ENCODE peak calls at places on chromosomes 11 and 22, in six cellular contexts. K, B, W, V, E and R are unnamed samples.

GRCh38 chr22:49972163-49973017 is 11.8 kb downstream of the PIM3 start:
- DNase-seq in K (no peak), B (no peak), W (peak), V (no peak), E (no peak), R (peak)

GRCh38 chr22:35450824-35451541 is 51.0 kb downstream of the MCM5 start:
- DNase-seq in K (no peak), B (no peak), W (no peak), V (no peak), E (no peak), R (peak)

GRCh38 chr11:113690619-113691569 is 15.2 kb downstream of the TMPRSS5 start:
- DNase-seq in K (no peak), B (no peak), W (no peak), V (no peak), E (peak), R (peak)

GRCh38 chr11:2428322-2428795 is 16.0 kb downstream of the TRPM5 start:
- DNase-seq in K (no peak), B (peak), W (peak), V (peak), E (peak), R (peak)

GRCh38 chr11:71580057-71581003 is 2.3 kb downstream of the KRTAP5-11 start:
- DNase-seq in K (peak), B (peak), W (peak), V (no peak), E (peak), R (peak)

GRCh38 chr11:15819679-15820286 is 536.6 kb downstream of the SOX6 start:
- DNase-seq in K (no peak), B (no peak), W (peak), V (no peak), E (peak), R (peak)

GRCh38 chr11:127273593-127274327 is 273.2 kb upstream of the KIRREL3 start:
- DNase-seq in K (no peak), B (no peak), W (no peak), V (no peak), E (no peak), R (no peak)

GRCh38 chr22:30396871-30397655 is at the start of gene SEC14L2:
- DNase-seq in K (no peak), B (peak), W (peak), V (peak), E (peak), R (peak)

GRCh38 chr22:50253941-50254340 is 2.9 kb upstream of the HDAC10 start:
- DNase-seq in K (no peak), B (no peak), W (no peak), V (no peak), E (no peak), R (no peak)

GRCh38 chr11:77126861-77127673 is 979 bp upstream of the MYO7A start:
- DNase-seq in K (no peak), B (peak), W (peak), V (peak), E (no peak), R (peak)

GRCh38 chr11:82754410-82754809 is 20.7 kb upstream of the FAM181B start:
- DNase-seq in K (no peak), B (no peak), W (no peak), V (no peak), E (no peak), R (no peak)

GRCh38 chr22:27670701-27671412 is 130.7 kb downstream of the MN1 start:
- DNase-seq in K (no peak), B (no peak), W (no peak), V (no peak), E (no peak), R (no peak)

GRCh38 chr11:17927643-17928343 is 85.1 kb downstream of the SERGEF start:
- DNase-seq in K (peak), B (no peak), W (no peak), V (no peak), E (peak), R (no peak)

GRCh38 chr11:662689-663274 is 25.7 kb downstream of the DRD4 start:
- DNase-seq in K (no peak), B (peak), W (peak), V (no peak), E (peak), R (peak)

GRCh38 chr11:11409916-11410315 is 56.9 kb upstream of the CSNK2A3 start:
- DNase-seq in K (no peak), B (peak), W (no peak), V (no peak), E (no peak), R (no peak)

GRCh38 chr11:63945482-63946163 is 6.8 kb downstream of the NAA40 start:
- DNase-seq in K (peak), B (peak), W (peak), V (peak), E (peak), R (peak)

GRCh38 chr11:15673408-15673811 is 558.7 kb downstream of the INSC start:
- DNase-seq in K (no peak), B (peak), W (no peak), V (no peak), E (no peak), R (no peak)

GRCh38 chr11:7418061-7418460 is 67.2 kb upstream of the OLFML1 start:
- DNase-seq in K (no peak), B (no peak), W (no peak), V (no peak), E (no peak), R (no peak)

GRCh38 chr22:33715626-33716025 is 204.7 kb downstream of the LARGE1 start:
- DNase-seq in K (no peak), B (no peak), W (peak), V (no peak), E (no peak), R (no peak)

GRCh38 chr11:57515332-57516060 is at the start of gene SLC43A1:
- DNase-seq in K (no peak), B (peak), W (no peak), V (no peak), E (peak), R (peak)

GRCh38 chr22:37456351-37456750 is 29.1 kb upstream of the ELFN2 start:
- DNase-seq in K (no peak), B (no peak), W (no peak), V (no peak), E (no peak), R (no peak)

GRCh38 chr22:44550666-44551491 is 52.8 kb upstream of the RTL6 start:
- DNase-seq in K (peak), B (no peak), W (no peak), V (no peak), E (peak), R (no peak)

GRCh38 chr11:112179601-112180000 is 4.3 kb downstream of the BCO2 start:
- DNase-seq in K (no peak), B (no peak), W (no peak), V (no peak), E (no peak), R (peak)